ENCODE peak calls at places on chromosomes 12 and 14, in four cellular contexts. X is mammary epithelial cell, U is PC-3, R is hepatocyte. S is an unnamed sample.

GRCh38 chr14:71193663-71194062 is 286.4 kb downstream of the PCNX1 start:
- DNase-seq in U (peak), X (no peak), R (no peak), S (no peak)

GRCh38 chr12:113314121-113314529 is 20.8 kb downstream of the SLC8B1 start:
- DNase-seq in U (no peak), X (no peak), R (no peak), S (no peak)

GRCh38 chr14:65229431-65230286 is 127.3 kb upstream of the MAX start:
- DNase-seq in U (no peak), X (peak), R (peak), S (no peak)

GRCh38 chr12:51869490-51869865 is 18.4 kb upstream of the ANKRD33 start:
- DNase-seq in R (no peak), U (no peak), X (no peak), S (no peak)

GRCh38 chr14:70947739-70948138 is 40.5 kb downstream of the PCNX1 start:
- DNase-seq in R (no peak), X (no peak), U (peak), S (no peak)

GRCh38 chr12:34292736-34293625 is 270.7 kb downstream of the ALG10 start:
- DNase-seq in X (no peak), R (no peak), U (peak), S (no peak)

GRCh38 chr12:99521664-99522063 is 125.9 kb upstream of the GARIN6 start:
- DNase-seq in R (no peak), U (no peak), X (no peak), S (no peak)

GRCh38 chr12:92701441-92701840 is 1.3 kb upstream of the PLEKHG7 start:
- DNase-seq in U (no peak), X (no peak), R (no peak), S (no peak)

GRCh38 chr14:94598506-94598815 is 13.7 kb upstream of the SERPINA3 start:
- DNase-seq in U (no peak), R (no peak), X (no peak), S (no peak)

GRCh38 chr14:97626088-97626487 is 828.9 kb downstream of the VRK1 start:
- DNase-seq in U (no peak), X (no peak), R (no peak), S (no peak)

GRCh38 chr12:94074970-94075695 is 73.2 kb upstream of the PLXNC1 start:
- DNase-seq in U (peak), R (peak), X (peak), S (peak)

GRCh38 chr12:31867292-31867691 is 91.9 kb upstream of the RESF1 start:
- DNase-seq in U (no peak), R (no peak), X (no peak), S (no peak)

GRCh38 chr12:84056-84455 is 17.5 kb downstream of the IQSEC3 start:
- DNase-seq in X (no peak), U (no peak), R (no peak), S (no peak)

GRCh38 chr12:70994217-70994788 is 73.8 kb upstream of the PTPRR start:
- DNase-seq in X (peak), R (no peak), U (peak), S (no peak)

GRCh38 chr12:38141861-38142260 is 174.7 kb upstream of the ALG10B start:
- DNase-seq in R (no peak), U (no peak), X (no peak), S (no peak)

GRCh38 chr12:117188961-117189724 is 1.1 kb downstream of the FBXO21 start:
- DNase-seq in X (peak), U (peak), R (peak), S (no peak)

GRCh38 chr14:34682787-34683321 is 31.5 kb downstream of the CFL2 start:
- DNase-seq in R (no peak), X (no peak), U (no peak), S (no peak)

GRCh38 chr12:131988054-131988796 is 38.5 kb downstream of the EP400 start:
- DNase-seq in X (no peak), U (no peak), R (no peak), S (no peak)

GRCh38 chr12:57850924-57851323 is 4.4 kb upstream of the CTDSP2 start:
- DNase-seq in R (no peak), U (no peak), X (no peak), S (no peak)

GRCh38 chr12:69897744-69898143 is 72.7 kb downstream of the MYRFL start:
- DNase-seq in X (peak), R (peak), U (peak), S (no peak)

GRCh38 chr12:127760357-127760756 is 506.6 kb upstream of the TMEM132C start:
- DNase-seq in U (no peak), R (no peak), X (no peak), S (no peak)

GRCh38 chr14:91946313-91947195 is 940 bp downstream of the FBLN5 start:
- DNase-seq in R (no peak), U (no peak), X (no peak), S (no peak)

GRCh38 chr12:116590561-116590960 is 31.4 kb downstream of the MAP1LC3B2 start:
- DNase-seq in U (peak), R (no peak), X (peak), S (no peak)

GRCh38 chr12:69553626-69554248 is 31.5 kb upstream of the CCT2 start:
- DNase-seq in R (peak), X (peak), U (peak), S (peak)

GRCh38 chr12:11026118-11026517 is 3.7 kb upstream of the TAS2R19 start:
- DNase-seq in X (no peak), U (peak), R (no peak), S (no peak)

GRCh38 chr14:64706552-64707193 is 2.4 kb downstream of the PLEKHG3 start:
- DNase-seq in X (no peak), R (no peak), U (no peak), S (no peak)

GRCh38 chr12:41656454-41656853 is 468.3 kb downstream of the PDZRN4 start:
- DNase-seq in R (no peak), U (no peak), X (no peak), S (no peak)

DNA sequence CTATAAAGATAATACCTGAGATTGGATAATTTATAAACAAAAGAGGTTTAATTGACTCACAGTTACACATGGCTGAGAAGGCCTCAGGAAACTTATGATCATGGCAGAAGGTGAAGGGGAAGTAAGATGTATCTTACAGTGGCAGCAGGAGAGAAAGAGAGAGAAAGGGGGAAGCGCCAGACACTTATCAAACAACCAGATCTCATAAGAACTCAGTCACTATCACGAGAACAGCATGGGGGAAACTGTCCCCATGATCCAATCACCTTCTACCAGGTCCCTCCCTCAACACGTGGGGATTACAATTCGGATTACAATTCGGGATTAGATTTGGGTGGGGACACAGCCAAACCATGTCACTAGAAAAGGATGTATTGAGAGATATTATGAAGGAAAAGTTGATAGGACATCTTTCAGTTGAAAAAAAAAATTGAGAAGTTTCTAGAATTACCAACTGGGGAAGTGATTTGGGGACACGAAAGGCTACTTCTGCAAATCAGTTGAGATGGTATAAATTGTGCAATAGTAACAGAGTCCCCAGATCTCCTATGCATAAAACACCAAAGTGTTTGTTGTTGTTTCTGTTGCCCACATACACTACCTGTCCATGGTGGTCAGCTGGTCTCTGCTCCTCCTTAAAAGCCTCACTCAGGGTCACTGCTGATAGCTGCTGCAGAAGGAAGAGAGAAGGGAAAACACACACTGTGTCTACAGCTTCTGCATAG is 465.4 kb downstream of the PDZRN4 start:
- DNase-seq in U (no peak), X (no peak), R (no peak), S (no peak)
- TF ChIP-seq EZH2 in U (no peak), X (no peak), R (no peak), S (no peak)

GRCh38 chr12:54004063-54004840 is 4.3 kb downstream of the HOXC9 start:
- DNase-seq in R (no peak), X (no peak), U (no peak), S (no peak)
- TF ChIP-seq EZH2 in R (no peak), X (no peak), U (no peak), S (no peak)

DNA sequence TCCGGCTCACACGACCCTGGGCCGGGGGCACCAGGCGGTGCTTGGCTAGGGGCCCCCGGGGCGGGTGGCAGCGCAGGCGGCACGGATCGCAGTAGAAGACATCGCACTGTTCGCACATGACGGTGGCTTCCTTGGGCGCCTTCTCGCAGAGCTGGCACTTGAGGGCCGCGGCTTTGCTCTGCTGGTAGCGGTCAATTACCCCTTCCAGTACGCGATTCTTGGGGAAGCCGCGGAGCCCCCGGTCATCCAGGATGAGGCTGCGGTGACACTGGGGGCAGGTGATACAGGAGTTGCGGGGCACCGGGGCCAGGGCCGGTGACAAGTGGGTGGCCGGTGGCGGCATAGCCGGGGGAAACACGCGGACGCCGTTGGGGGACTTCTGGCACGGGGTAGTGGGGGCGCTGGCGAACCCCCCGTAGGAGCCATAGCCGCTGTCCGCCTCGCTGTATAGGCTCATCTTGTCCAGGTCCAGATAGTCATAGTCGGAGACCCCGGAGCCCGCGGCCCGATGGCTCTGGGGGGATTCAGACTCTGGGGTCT is 553 bp downstream of the TRIM9 start:
- DNase-seq in U (no peak), R (peak), X (no peak), S (no peak)
- TF ChIP-seq EZH2 in U (no peak), R (peak), X (no peak), S (no peak)

DNA sequence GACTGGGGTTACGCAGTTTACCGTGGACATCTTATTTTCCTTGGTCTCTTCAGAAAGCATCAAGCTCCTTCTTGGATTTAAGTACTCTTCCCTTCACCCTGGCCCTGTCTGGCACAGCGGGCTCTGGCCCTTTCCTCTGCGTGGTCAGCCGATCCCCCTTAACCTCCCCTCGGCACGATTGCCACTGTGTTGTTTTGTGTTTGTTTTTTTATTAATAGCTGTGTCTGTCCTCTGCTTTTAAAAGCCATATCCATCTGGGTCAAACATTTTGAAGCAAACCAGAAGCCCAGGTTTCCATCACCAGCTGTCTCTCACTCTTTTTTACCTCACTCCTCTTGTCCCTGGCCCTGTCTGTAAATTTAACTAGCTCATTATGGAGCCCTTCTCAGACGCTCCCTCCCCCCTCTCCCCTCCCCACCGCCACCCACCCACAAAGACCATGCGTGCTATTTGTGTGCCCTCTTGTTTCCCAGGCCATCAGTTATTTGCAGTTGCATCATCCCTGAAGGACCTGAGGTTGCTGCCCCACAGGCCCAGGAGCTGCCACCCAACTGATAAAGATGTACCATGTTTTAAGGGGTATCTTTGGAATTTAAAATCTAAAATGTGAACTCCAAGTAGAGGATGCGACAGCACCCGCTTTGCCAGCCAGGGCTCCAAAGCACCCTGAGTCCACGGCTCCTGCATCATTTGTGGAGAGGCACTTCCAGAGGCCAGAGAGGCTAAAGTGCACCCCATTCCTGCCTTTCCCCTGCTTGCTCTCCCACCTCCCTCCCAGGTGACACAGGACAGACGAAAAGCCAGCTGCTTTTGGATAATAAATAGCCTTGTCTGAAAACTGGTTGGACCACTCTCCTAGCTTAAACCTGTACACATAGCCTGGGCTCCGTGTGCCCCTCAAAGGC is 3.9 kb downstream of the BCL11B start:
- DNase-seq in U (no peak), X (no peak), R (no peak), S (no peak)
- TF ChIP-seq EZH2 in U (no peak), X (no peak), R (no peak), S (no peak)

GRCh38 chr14:103121161-103121845 is 2.0 kb upstream of the TNFAIP2 start:
- DNase-seq in R (no peak), X (no peak), U (no peak), S (no peak)

GRCh38 chr14:103123634-103124500 is 606 bp downstream of the TNFAIP2 start:
- DNase-seq in R (peak), U (peak), X (no peak), S (no peak)

GRCh38 chr14:103121846-103122577 is 1.2 kb upstream of the TNFAIP2 start:
- DNase-seq in U (peak), R (peak), X (no peak), S (no peak)

GRCh38 chr14:103123128-103123633 is at the start of gene TNFAIP2:
- DNase-seq in U (no peak), X (no peak), R (no peak), S (no peak)

GRCh38 chr14:103122578-103123127 is 608 bp upstream of the TNFAIP2 start:
- DNase-seq in U (no peak), X (no peak), R (no peak), S (no peak)
- TF ChIP-seq EZH2 in U (no peak), X (no peak), R (no peak), S (no peak)

GRCh38 chr12:102963796-102964195 is 6.3 kb downstream of the ASCL1 start:
- DNase-seq in X (no peak), U (no peak), R (no peak), S (no peak)
- TF ChIP-seq EZH2 in X (no peak), U (no peak), R (no peak), S (no peak)

GRCh38 chr12:54018608-54018984 is 9.6 kb upstream of the HOXC6 start:
- DNase-seq in R (no peak), X (peak), U (no peak), S (no peak)

GRCh38 chr12:54016478-54016964 is 7.7 kb downstream of the HOXC8 start:
- DNase-seq in X (peak), R (peak), U (peak), S (no peak)

GRCh38 chr12:54017845-54018607 is 9.2 kb downstream of the HOXC8 start:
- DNase-seq in U (peak), R (peak), X (peak), S (peak)

GRCh38 chr12:54016051-54016450 is 7.3 kb downstream of the HOXC8 start:
- DNase-seq in X (no peak), U (no peak), R (no peak), S (no peak)

GRCh38 chr12:54017027-54017788 is 8.4 kb downstream of the HOXC8 start:
- DNase-seq in U (peak), X (peak), R (no peak), S (no peak)
- TF ChIP-seq EZH2 in U (no peak), X (no peak), R (no peak), S (no peak)

GRCh38 chr12:84738481-84738972 is 174.1 kb downstream of the SLC6A15 start:
- DNase-seq in X (peak), U (peak), R (no peak), S (no peak)

GRCh38 chr12:84730561-84731162 is 181.9 kb downstream of the SLC6A15 start:
- DNase-seq in U (no peak), X (no peak), R (no peak), S (no peak)

GRCh38 chr12:84727964-84728363 is 184.6 kb downstream of the SLC6A15 start:
- DNase-seq in U (peak), X (peak), R (peak), S (no peak)

GRCh38 chr12:84732941-84733340 is 179.7 kb downstream of the SLC6A15 start:
- DNase-seq in R (no peak), X (no peak), U (peak), S (no peak)
- TF ChIP-seq EZH2 in R (no peak), X (no peak), U (no peak), S (no peak)

DNA sequence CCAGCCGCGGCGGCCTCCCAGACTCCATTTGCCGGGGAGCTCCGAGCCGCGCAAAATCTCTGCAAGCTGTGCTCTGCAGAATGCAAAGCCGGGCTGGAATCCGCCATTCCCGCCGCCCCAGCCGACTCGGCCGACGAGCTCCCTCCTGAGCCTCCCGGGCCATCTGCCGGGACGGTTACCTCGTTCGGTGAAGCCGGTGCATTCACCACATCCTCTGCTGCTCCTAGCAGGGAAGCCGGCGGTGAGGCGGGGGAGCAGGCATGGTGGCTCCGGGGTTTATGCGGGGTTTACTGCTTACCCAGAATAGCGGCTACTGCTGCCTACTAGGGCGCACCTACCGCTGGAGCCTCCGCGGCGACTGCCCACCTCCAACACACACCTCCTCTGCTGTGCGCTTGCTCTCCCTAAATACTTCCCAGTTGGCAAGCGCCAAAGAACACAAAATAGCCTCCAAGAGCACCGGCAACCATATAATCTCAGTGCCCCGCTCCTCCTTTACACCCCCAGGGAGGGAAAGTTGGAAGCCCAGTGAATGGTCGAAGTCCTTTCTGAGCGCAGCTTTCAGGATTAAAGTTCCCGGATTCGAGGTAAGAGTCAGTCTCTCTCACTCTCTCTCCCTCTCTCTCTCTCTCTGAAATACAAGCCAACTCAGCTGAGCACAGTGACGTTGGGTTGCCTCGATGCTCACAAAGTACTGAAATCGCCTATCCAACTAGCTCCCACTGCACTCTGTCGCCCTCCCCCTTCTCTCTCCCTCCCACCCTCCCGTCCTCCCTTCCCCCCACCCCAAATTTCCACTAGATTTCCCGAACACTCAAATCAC is at the start of gene TBX5:
- DNase-seq in X (no peak), R (peak), U (no peak), S (no peak)
- TF ChIP-seq EZH2 in X (peak), R (peak), U (peak), S (peak)

DNA sequence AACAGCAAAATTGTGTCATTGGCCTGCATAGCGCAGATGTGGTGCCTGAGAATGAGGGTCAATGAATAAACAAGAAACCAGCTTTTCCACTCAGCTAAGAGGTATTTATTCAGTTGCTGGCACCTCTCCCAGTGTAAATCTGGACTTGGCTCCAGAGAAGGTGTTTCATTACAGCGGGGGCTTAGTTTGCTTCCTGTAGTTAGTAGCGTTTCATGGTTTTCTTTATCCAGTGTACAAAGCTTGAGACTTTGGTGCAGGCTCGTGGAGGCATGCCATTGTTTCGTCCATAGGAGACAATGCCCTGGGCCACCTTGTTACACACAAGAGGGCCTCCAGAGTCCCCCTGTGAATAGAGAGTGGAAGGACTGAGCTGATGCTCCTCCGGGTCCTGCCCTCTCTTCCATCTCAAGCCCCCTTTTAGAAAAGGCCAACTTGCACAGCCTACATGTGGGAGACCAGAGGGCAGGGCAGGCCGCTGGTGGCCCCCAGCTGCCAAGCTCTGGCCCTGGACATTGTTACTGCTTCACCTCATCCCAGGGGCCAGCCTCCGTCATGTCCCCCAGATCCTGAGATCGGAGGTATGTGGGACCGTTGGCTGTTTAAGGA is 3.0 kb downstream of the GZMB start:
- DNase-seq in R (peak), U (peak), X (peak), S (no peak)
- TF ChIP-seq EZH2 in R (no peak), U (no peak), X (no peak), S (no peak)

S was measured in SK-N-MC.